ENCODE peak calls at places on chromosomes 3 and 15, in four cellular contexts. H is iPS DF 6.9, Y is ovary, G is psoas muscle. K is an unnamed sample.

GRCh38 chr15:36778516-36778915 is 199.1 kb downstream of the CDIN1 start:
- DNase-seq in H (no peak), Y (no peak), G (no peak), K (no peak)

GRCh38 chr3:140834266-140835037 is 107.2 kb upstream of the SLC25A36 start:
- DNase-seq in H (no peak), Y (no peak), G (no peak), K (no peak)

GRCh38 chr15:63044645-63045437 is 2.3 kb downstream of the TPM1 start:
- DNase-seq in H (no peak), Y (no peak), G (peak; percentile 66), K (no peak)

GRCh38 chr3:120145498-120146285 is 51.4 kb upstream of the GSK3B start:
- DNase-seq in H (no peak), Y (no peak), G (no peak), K (no peak)

GRCh38 chr15:60010467-60011257 is 6.6 kb downstream of the FOXB1 start:
- DNase-seq in H (no peak), Y (no peak), G (no peak), K (no peak)

GRCh38 chr15:64985382-64986033 is 4.2 kb downstream of the SPG21 start:
- DNase-seq in H (no peak), Y (no peak), G (no peak), K (no peak)

GRCh38 chr15:41790756-41791546 is 16.7 kb downstream of the MAPKBP1 start:
- DNase-seq in H (no peak), Y (no peak), G (no peak), K (no peak)

GRCh38 chr3:153232737-153233330 is 70.8 kb downstream of the RAP2B start:
- DNase-seq in H (no peak), Y (no peak), G (no peak), K (no peak)

GRCh38 chr3:34969513-34969912 is 669.8 kb upstream of the ARPP21 start:
- DNase-seq in H (no peak), Y (no peak), G (no peak), K (no peak)

GRCh38 chr3:113673593-113673992 is 22.8 kb downstream of the USF3 start:
- DNase-seq in H (no peak), Y (no peak), G (no peak), K (no peak)

GRCh38 chr15:84595660-84596059 is 5.1 kb upstream of the ZSCAN2 start:
- DNase-seq in H (no peak), Y (no peak), G (no peak), K (no peak)

GRCh38 chr15:34644851-34645250 is 61.4 kb upstream of the GOLGA8B start:
- DNase-seq in H (no peak), Y (no peak), G (no peak), K (no peak)

GRCh38 chr3:7203969-7204847 is 343.3 kb downstream of the GRM7 start:
- DNase-seq in H (no peak), Y (no peak), G (no peak), K (no peak)

GRCh38 chr3:50237754-50238548 is 1.9 kb downstream of the GNAI2 start:
- DNase-seq in H (no peak), Y (peak; percentile 74), G (peak; percentile 89), K (peak; percentile 65)

GRCh38 chr3:187929115-187929828 is 184.0 kb upstream of the BCL6 start:
- DNase-seq in H (no peak), Y (no peak), G (no peak), K (no peak)

GRCh38 chr3:72862314-72863090 is 14.3 kb upstream of the SHQ1 start:
- DNase-seq in H (no peak), Y (no peak), G (no peak), K (no peak)

GRCh38 chr3:183984337-183984736 is 33.3 kb downstream of the ABCC5 start:
- DNase-seq in H (no peak), Y (no peak), G (no peak), K (no peak)

GRCh38 chr3:9422712-9423424 is 25.5 kb downstream of the SETD5 start:
- DNase-seq in H (no peak), Y (peak; percentile 82), G (peak; percentile 65), K (peak; percentile 97)

GRCh38 chr3:58421004-58421403 is 12.6 kb downstream of the PDHB start:
- DNase-seq in H (no peak), Y (no peak), G (no peak), K (no peak)

GRCh38 chr3:32596926-32597369 is 26.3 kb upstream of the DYNC1LI1 start:
- DNase-seq in H (no peak), Y (no peak), G (no peak), K (no peak)

GRCh38 chr3:48503406-48504050 is 446 bp downstream of the SHISA5 start:
- DNase-seq in H (no peak), Y (peak; percentile 57), G (peak; percentile 72), K (peak; percentile 50)

GRCh38 chr3:100209948-100210776 is 50.6 kb upstream of the TBC1D23 start:
- DNase-seq in H (no peak), Y (no peak), G (no peak), K (no peak)

GRCh38 chr15:57152666-57153065 is 223.6 kb upstream of the CGNL1 start:
- DNase-seq in H (no peak), Y (no peak), G (no peak), K (no peak)

GRCh38 chr3:163476179-163476578 is 1602.1 kb downstream of the SI start:
- DNase-seq in H (no peak), Y (no peak), G (no peak), K (no peak)

GRCh38 chr3:182704926-182705325 is 88.4 kb upstream of the ATP11B start:
- DNase-seq in H (no peak), Y (no peak), G (no peak), K (no peak)

GRCh38 chr3:139520028-139520737 is 19.4 kb downstream of the RBP1 start:
- DNase-seq in H (no peak), Y (no peak), G (peak; percentile 52), K (no peak)

GRCh38 chr15:72197460-72198409 is at the start of gene GRAMD2A:
- DNase-seq in H (no peak), Y (no peak), G (no peak), K (no peak)

GRCh38 chr15:61621146-61621545 is 392.0 kb upstream of the RORA start:
- DNase-seq in H (peak; percentile 37), Y (no peak), G (peak; percentile 60), K (no peak)

GRCh38 chr15:73944161-73945099 is 18.2 kb downstream of the LOXL1 start:
- DNase-seq in H (no peak), Y (no peak), G (peak; percentile 39), K (no peak)

GRCh38 chr15:90241343-90242192 is 7.6 kb downstream of the GDPGP1 start:
- DNase-seq in H (no peak), Y (no peak), G (no peak), K (no peak)

GRCh38 chr3:180630360-180630759 is 28.4 kb downstream of the TTC14 start:
- DNase-seq in H (no peak), Y (no peak), G (no peak), K (no peak)

GRCh38 chr3:120119846-120120510 is 25.7 kb upstream of the GSK3B start:
- DNase-seq in H (no peak), Y (no peak), G (no peak), K (no peak)

GRCh38 chr3:25171118-25171912 is 256.7 kb upstream of the RARB start:
- DNase-seq in H (no peak), Y (no peak), G (no peak), K (no peak)

GRCh38 chr3:112399064-112399463 is 66.1 kb downstream of the CD200 start:
- DNase-seq in H (no peak), Y (no peak), G (no peak), K (no peak)

GRCh38 chr15:101541501-101542292 is 52.2 kb upstream of the PCSK6 start:
- DNase-seq in H (no peak), Y (no peak), G (no peak), K (no peak)

GRCh38 chr3:115246621-115247020 is 99.5 kb upstream of the ZBTB20 start:
- DNase-seq in H (no peak), Y (no peak), G (no peak), K (no peak)

GRCh38 chr3:191743283-191743682 is 282.3 kb downstream of the PYDC2 start:
- DNase-seq in H (no peak), Y (no peak), G (no peak), K (no peak)

GRCh38 chr15:78415284-78415683 is 22.7 kb upstream of the IREB2 start:
- DNase-seq in H (no peak), Y (no peak), G (no peak), K (no peak)

GRCh38 chr3:42762046-42762724 is 10.9 kb downstream of the CCDC13 start:
- DNase-seq in H (no peak), Y (no peak), G (no peak), K (no peak)

GRCh38 chr3:17074559-17074958 is 189.8 kb downstream of the PLCL2 start:
- DNase-seq in H (no peak), Y (no peak), G (no peak), K (no peak)
- H3K9me3 ChIP-seq in H (no peaks in the 10 kb centered on the region), Y (no peaks in the 10 kb centered on the region), G (no peaks in the 10 kb centered on the region), K (no peaks in the 10 kb centered on the region)

GRCh38 chr3:46959169-46959515 is 17.4 kb downstream of the CCDC12 start:
- DNase-seq in H (no peak), Y (no peak), G (no peak), K (no peak)
- H3K4me1 ChIP-seq in H (peaks cover 4% of the 10 kb centered on the region), Y (peaks cover 39% of the 10 kb centered on the region), G (peaks cover 63% of the 10 kb centered on the region), K (peaks cover 33% of the 10 kb centered on the region)

GRCh38 chr3:23760325-23760724 is 45.4 kb upstream of the UBE2E1 start:
- DNase-seq in H (no peak), Y (no peak), G (no peak), K (no peak)
- H3K4me3 ChIP-seq in H (no peak overlapping the region), Y (no peak overlapping the region), G (no peak overlapping the region), K (no peak overlapping the region)

GRCh38 chr3:104198136-104198535 is 1168.6 kb upstream of the ALCAM start:
- DNase-seq in H (no peak), Y (no peak), G (no peak), K (no peak)
- H3K9me3 ChIP-seq in H (no peaks in the 10 kb centered on the region), Y (no peaks in the 10 kb centered on the region), G (no peaks in the 10 kb centered on the region), K (no peaks in the 10 kb centered on the region)

K was measured in tibial nerve.